ENCODE peak calls at places on chromosomes 11 and 22, in four cellular contexts. P is transverse colon, N is fibroblast of the aortic adventitia, F is mesenchymal stem cell. B is an unnamed sample.

GRCh38 chr22:23898006-23898974 is 4.1 kb downstream of the MIF start:
- DNase-seq in F (no peak), P (no peak), N (no peak), B (no peak)

GRCh38 chr11:62680825-62681240 is 2.0 kb upstream of the UBXN1 start:
- DNase-seq in P (peak; percentile 53), F (peak; percentile 90), N (peak; percentile 91), B (peak; percentile 95)

GRCh38 chr11:19218801-19219460 is 17.1 kb upstream of the CSRP3 start:
- DNase-seq in F (no peak), P (no peak), N (peak; percentile 31), B (peak; percentile 33)

GRCh38 chr11:94638902-94639373 is 71.8 kb downstream of the PIWIL4 start:
- DNase-seq in F (peak; percentile 78), P (no peak), N (peak; percentile 61), B (peak; percentile 47)

GRCh38 chr11:12175694-12176241 is 65.4 kb downstream of the MICAL2 start:
- DNase-seq in N (peak; percentile 84), P (no peak), F (peak; percentile 94), B (peak; percentile 95)

GRCh38 chr11:279966-280761 is 2.0 kb downstream of the NLRP6 start:
- DNase-seq in N (no peak), F (no peak), P (peak; percentile 65), B (peak; percentile 9)

GRCh38 chr22:37394341-37394740 is 32.9 kb downstream of the ELFN2 start:
- DNase-seq in F (no peak), P (no peak), N (no peak), B (no peak)

GRCh38 chr11:133945087-133945974 is 11.4 kb downstream of the IGSF9B start:
- DNase-seq in P (no peak), F (no peak), N (peak; percentile 66), B (peak; percentile 73)

GRCh38 chr11:64859542-64860414 is 15.3 kb upstream of the CDC42BPG start:
- DNase-seq in F (no peak), N (no peak), P (peak; percentile 62), B (no peak)

GRCh38 chr11:9250139-9250582 is 15.0 kb downstream of the DENND5A start:
- DNase-seq in F (no peak), P (no peak), N (peak; percentile 66), B (no peak)

GRCh38 chr11:5507586-5508305 is 2.0 kb downstream of the UBQLN3 start:
- DNase-seq in P (no peak), F (no peak), N (peak; percentile 4), B (no peak)

GRCh38 chr11:45926001-45926401 is 3.5 kb downstream of the LARGE2 start:
- DNase-seq in N (no peak), F (no peak), P (peak; percentile 4), B (no peak)

GRCh38 chr22:49086181-49086580 is 741.5 kb downstream of the BRD1 start:
- DNase-seq in F (no peak), P (no peak), N (no peak), B (no peak)

GRCh38 chr11:92948116-92948515 is 21.3 kb upstream of the MTNR1B start:
- DNase-seq in P (peak; percentile 59), F (no peak), N (no peak), B (no peak)

GRCh38 chr22:38921126-38921525 is 36.3 kb upstream of the APOBEC3A start:
- DNase-seq in N (no peak), F (no peak), P (peak; percentile 91), B (no peak)

GRCh38 chr11:95045791-95046190 is 3.4 kb upstream of the KDM4F start:
- DNase-seq in N (no peak), P (no peak), F (no peak), B (no peak)

GRCh38 chr11:58222730-58223129 is 6.0 kb downstream of the OR10Q1 start:
- DNase-seq in N (no peak), P (no peak), F (no peak), B (peak; percentile 40)

GRCh38 chr11:121838571-121838970 is 277.4 kb downstream of the BLID start:
- DNase-seq in N (no peak), P (no peak), F (no peak), B (no peak)

GRCh38 chr22:49576241-49577141 is 251.2 kb downstream of the BRD1 start:
- DNase-seq in N (no peak), F (no peak), P (peak; percentile 1), B (no peak)

GRCh38 chr22:35846804-35847203 is 129.1 kb downstream of the APOL5 start:
- DNase-seq in F (no peak), N (no peak), P (no peak), B (no peak)

GRCh38 chr11:123174196-123175183 is 20.6 kb downstream of the CLMP start:
- DNase-seq in F (peak; percentile 96), P (peak; percentile 60), N (peak; percentile 99), B (peak; percentile 99)

GRCh38 chr11:105489431-105489830 is 120.4 kb upstream of the GRIA4 start:
- DNase-seq in N (peak; percentile 0), P (no peak), F (peak; percentile 16), B (no peak)

GRCh38 chr11:66835762-66836405 is 7.4 kb upstream of the RCE1 start:
- DNase-seq in N (peak; percentile 84), P (no peak), F (peak; percentile 51), B (peak; percentile 80)

GRCh38 chr22:37556750-37557149 is 3.5 kb upstream of the CDC42EP1 start:
- DNase-seq in P (no peak), N (no peak), F (no peak), B (no peak)

GRCh38 chr22:27107824-27108223 is 450.4 kb downstream of the MIAT start:
- DNase-seq in N (peak; percentile 95), P (peak; percentile 45), F (peak; percentile 91), B (peak; percentile 90)

GRCh38 chr11:61917043-61917356 is 366 bp downstream of the RAB3IL1 start:
- DNase-seq in F (no peak), N (no peak), P (no peak), B (no peak)

GRCh38 chr11:30143098-30143705 is 87.6 kb upstream of the FSHB start:
- DNase-seq in F (peak; percentile 44), P (no peak), N (peak; percentile 43), B (peak; percentile 30)

GRCh38 chr11:31802609-31802989 is 8.5 kb downstream of the PAX6 start:
- DNase-seq in P (no peak), N (no peak), F (no peak), B (no peak)

GRCh38 chr22:44493206-44493605 is 4.8 kb downstream of the RTL6 start:
- DNase-seq in P (no peak), N (no peak), F (no peak), B (no peak)
- H3K4me3 ChIP-seq in P (no peak overlapping the region), N (no peak overlapping the region), F (no peak overlapping the region), B (no peak overlapping the region)

DNA sequence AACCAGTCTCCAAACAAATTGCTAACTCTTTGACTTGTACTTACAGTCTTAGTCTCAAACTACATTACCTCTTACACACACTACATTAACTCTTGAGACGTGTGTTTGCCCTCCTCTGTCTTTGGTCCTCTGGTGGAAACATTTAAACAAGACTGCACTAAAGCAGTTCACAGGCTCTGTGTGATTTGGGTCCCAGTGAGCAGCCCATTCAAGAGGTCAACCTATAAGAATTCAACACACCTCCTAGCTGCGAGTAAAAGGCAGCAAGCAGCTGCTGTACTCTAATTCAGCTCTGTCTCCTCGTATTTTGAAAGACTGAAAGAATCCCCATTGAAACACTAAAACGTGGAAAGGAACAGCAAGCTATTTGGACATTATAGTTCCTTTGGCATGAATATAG is 1046.8 kb downstream of the DLG2 start:
- DNase-seq in P (no peak), F (no peak), N (no peak), B (no peak)
- H3K4me3 ChIP-seq in P (no peak overlapping the region), F (no peak overlapping the region), N (no peak overlapping the region), B (no peak overlapping the region)

GRCh38 chr22:46076651-46077339 is 73.5 kb upstream of the PPARA start:
- DNase-seq in F (no peak), N (peak; percentile 85), P (peak; percentile 28), B (no peak)

GRCh38 chr22:46072981-46073682 is 77.2 kb upstream of the PPARA start:
- DNase-seq in F (peak; percentile 7), N (no peak), P (peak; percentile 7), B (peak; percentile 4)

GRCh38 chr22:46073683-46074504 is 76.4 kb upstream of the PPARA start:
- DNase-seq in P (peak; percentile 50), N (peak; percentile 53), F (peak; percentile 28), B (peak; percentile 17)

GRCh38 chr22:46075764-46076531 is 74.4 kb upstream of the PPARA start:
- DNase-seq in P (peak; percentile 8), F (no peak), N (peak; percentile 30), B (no peak)

DNA sequence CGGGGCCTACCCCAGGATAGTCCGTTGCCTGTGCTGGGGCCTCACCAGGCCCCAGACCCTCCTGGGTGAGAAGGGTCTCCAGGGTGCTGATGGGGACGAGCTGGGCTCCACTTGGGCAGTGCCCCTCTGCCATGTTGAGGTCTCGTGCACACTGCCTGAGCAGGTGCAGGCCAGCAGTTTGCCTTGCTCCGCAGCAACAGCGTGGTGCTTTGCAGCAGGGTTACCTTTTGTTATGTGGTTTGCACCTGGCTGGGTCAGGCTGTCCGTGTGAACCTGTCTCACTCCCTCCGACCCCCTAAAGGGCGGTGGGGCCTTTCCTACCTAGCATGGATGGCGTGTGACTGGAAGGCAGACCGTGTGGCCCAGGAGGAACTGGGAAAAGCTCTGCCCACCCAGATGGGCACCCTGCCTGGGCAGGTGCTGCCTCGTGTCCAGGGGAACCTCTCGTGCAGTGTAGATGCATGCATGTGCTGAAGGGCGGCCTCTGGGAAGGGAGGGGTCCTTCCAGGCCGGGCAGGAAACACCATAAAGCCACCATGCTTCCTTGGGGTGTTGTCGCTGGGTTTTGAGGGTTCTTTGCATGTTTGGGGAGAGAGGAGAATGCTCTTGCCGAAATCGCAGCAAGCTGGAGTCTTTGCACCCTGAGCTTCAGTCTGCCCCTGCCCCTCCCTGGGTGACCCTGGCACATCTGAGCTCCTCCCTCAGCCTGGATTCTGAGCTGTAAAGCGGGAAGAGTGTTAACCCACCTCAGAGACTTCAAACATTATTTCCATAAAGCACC is 75.4 kb upstream of the PPARA start:
- DNase-seq in N (no peak), P (peak; percentile 35), F (no peak), B (no peak)
- H3K4me3 ChIP-seq in N (peak overlapping the region; percentile 98), P (peak overlapping the region; percentile 79), F (peak overlapping the region; percentile 92), B (peak overlapping the region; percentile 94)

GRCh38 chr11:119410501-119410900 is 12.5 kb downstream of the THY1 start:
- DNase-seq in F (no peak), P (no peak), N (no peak), B (no peak)
- H3K4me3 ChIP-seq in F (no peak overlapping the region), P (no peak overlapping the region), N (no peak overlapping the region), B (no peak overlapping the region)

DNA sequence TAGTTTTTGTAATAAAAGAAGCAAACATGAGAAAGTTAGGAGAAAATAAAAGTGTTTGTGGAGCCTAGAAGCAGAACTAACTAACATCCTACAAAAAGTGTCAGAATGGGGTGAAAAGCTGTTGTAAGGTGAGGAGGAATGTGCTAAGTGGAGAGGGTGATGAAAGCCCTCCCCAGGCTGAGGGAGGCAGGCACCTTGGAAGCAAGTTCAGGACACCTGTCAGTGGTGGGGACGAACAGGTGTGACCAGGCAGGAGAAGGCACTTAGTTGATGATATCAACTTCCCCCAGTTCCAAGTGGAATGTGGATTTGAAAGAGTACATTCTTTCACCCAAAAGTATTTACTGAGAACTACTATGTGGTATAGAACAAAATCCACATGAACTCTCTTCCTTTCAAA is 18.7 kb upstream of the BMAL1 start:
- DNase-seq in P (no peak), N (no peak), F (no peak), B (no peak)
- H3K4me3 ChIP-seq in P (no peak overlapping the region), N (no peak overlapping the region), F (no peak overlapping the region), B (no peak overlapping the region)